ENCODE peak calls at places on chromosomes 13 and 19, in seven cellular contexts. One of them, this sample, is unnamed.

GRCh38 chr19:53086949-53087348 is 16.3 kb downstream of the ZNF160 start:
- DNase-seq in ELF-1: no peak
- DNase-seq in stimulated activated CD8-positive, alpha-beta memory T cell treated with anti-CD3 and anti-CD28 coated beads, Interleukin-15, amount 100 ng/mL, for 1 hour: no peak
- DNase-seq in NCI-H1694 treated with DMSO at 0.1 percent for 48 hours: no peak
- DNase-seq in AG10803: peak; percentile 23
- DNase-seq in HCEC 1CT: no peak
- DNase-seq in cardiac fibroblast: peak; percentile 86
- DNase-seq in this sample: peak; percentile 6

GRCh38 chr13:40190656-40191100 is 475.8 kb downstream of the FOXO1 start:
- DNase-seq in ELF-1: peak; percentile 68
- DNase-seq in stimulated activated CD8-positive, alpha-beta memory T cell treated with anti-CD3 and anti-CD28 coated beads, Interleukin-15, amount 100 ng/mL, for 1 hour: no peak
- DNase-seq in NCI-H1694 treated with DMSO at 0.1 percent for 48 hours: peak; percentile 73
- DNase-seq in AG10803: peak; percentile 57
- DNase-seq in HCEC 1CT: peak; percentile 39
- DNase-seq in cardiac fibroblast: peak; percentile 80
- DNase-seq in this sample: peak; percentile 82

GRCh38 chr13:112693831-112694497 is 4.1 kb downstream of the ATP11A start:
- DNase-seq in ELF-1: peak; percentile 42
- DNase-seq in stimulated activated CD8-positive, alpha-beta memory T cell treated with anti-CD3 and anti-CD28 coated beads, Interleukin-15, amount 100 ng/mL, for 1 hour: no peak
- DNase-seq in NCI-H1694 treated with DMSO at 0.1 percent for 48 hours: no peak
- DNase-seq in AG10803: peak; percentile 83
- DNase-seq in HCEC 1CT: peak; percentile 36
- DNase-seq in cardiac fibroblast: peak; percentile 79
- DNase-seq in this sample: peak; percentile 84

GRCh38 chr13:114001331-114002008 is 27.6 kb upstream of the C13orf46 start:
- DNase-seq in ELF-1: no peak
- DNase-seq in stimulated activated CD8-positive, alpha-beta memory T cell treated with anti-CD3 and anti-CD28 coated beads, Interleukin-15, amount 100 ng/mL, for 1 hour: no peak
- DNase-seq in NCI-H1694 treated with DMSO at 0.1 percent for 48 hours: no peak
- DNase-seq in AG10803: no peak
- DNase-seq in HCEC 1CT: no peak
- DNase-seq in cardiac fibroblast: no peak
- DNase-seq in this sample: no peak

GRCh38 chr19:45781282-45782161 is 768 bp downstream of the DMPK start:
- DNase-seq in ELF-1: no peak
- DNase-seq in stimulated activated CD8-positive, alpha-beta memory T cell treated with anti-CD3 and anti-CD28 coated beads, Interleukin-15, amount 100 ng/mL, for 1 hour: no peak
- DNase-seq in NCI-H1694 treated with DMSO at 0.1 percent for 48 hours: peak; percentile 16
- DNase-seq in AG10803: no peak
- DNase-seq in HCEC 1CT: peak; percentile 15
- DNase-seq in cardiac fibroblast: no peak
- DNase-seq in this sample: no peak

GRCh38 chr19:43619262-43620060 is at the start of gene ZNF428:
- DNase-seq in ELF-1: peak; percentile 99
- DNase-seq in stimulated activated CD8-positive, alpha-beta memory T cell treated with anti-CD3 and anti-CD28 coated beads, Interleukin-15, amount 100 ng/mL, for 1 hour: peak; percentile 56
- DNase-seq in NCI-H1694 treated with DMSO at 0.1 percent for 48 hours: peak; percentile 87
- DNase-seq in AG10803: peak; percentile 86
- DNase-seq in HCEC 1CT: peak; percentile 79
- DNase-seq in cardiac fibroblast: peak; percentile 89
- DNase-seq in this sample: peak; percentile 87

GRCh38 chr19:812049-812816 is 9.5 kb downstream of the PLPPR3 start:
- DNase-seq in ELF-1: no peak
- DNase-seq in stimulated activated CD8-positive, alpha-beta memory T cell treated with anti-CD3 and anti-CD28 coated beads, Interleukin-15, amount 100 ng/mL, for 1 hour: no peak
- DNase-seq in NCI-H1694 treated with DMSO at 0.1 percent for 48 hours: no peak
- DNase-seq in AG10803: no peak
- DNase-seq in HCEC 1CT: no peak
- DNase-seq in cardiac fibroblast: no peak
- DNase-seq in this sample: no peak

GRCh38 chr13:41268764-41269163 is 5.4 kb upstream of the MTRF1 start:
- DNase-seq in ELF-1: peak; percentile 23
- DNase-seq in stimulated activated CD8-positive, alpha-beta memory T cell treated with anti-CD3 and anti-CD28 coated beads, Interleukin-15, amount 100 ng/mL, for 1 hour: no peak
- DNase-seq in NCI-H1694 treated with DMSO at 0.1 percent for 48 hours: no peak
- DNase-seq in AG10803: no peak
- DNase-seq in HCEC 1CT: no peak
- DNase-seq in cardiac fibroblast: peak; percentile 56
- DNase-seq in this sample: no peak

GRCh38 chr13:61463027-61463426 is 47.4 kb upstream of the PCDH20 start:
- DNase-seq in ELF-1: no peak
- DNase-seq in stimulated activated CD8-positive, alpha-beta memory T cell treated with anti-CD3 and anti-CD28 coated beads, Interleukin-15, amount 100 ng/mL, for 1 hour: no peak
- DNase-seq in NCI-H1694 treated with DMSO at 0.1 percent for 48 hours: no peak
- DNase-seq in AG10803: no peak
- DNase-seq in HCEC 1CT: no peak
- DNase-seq in cardiac fibroblast: no peak
- DNase-seq in this sample: no peak

GRCh38 chr19:17209126-17210036 is 5.8 kb upstream of the USE1 start:
- DNase-seq in ELF-1: peak; percentile 99
- DNase-seq in stimulated activated CD8-positive, alpha-beta memory T cell treated with anti-CD3 and anti-CD28 coated beads, Interleukin-15, amount 100 ng/mL, for 1 hour: no peak
- DNase-seq in NCI-H1694 treated with DMSO at 0.1 percent for 48 hours: no peak
- DNase-seq in AG10803: peak; percentile 23
- DNase-seq in HCEC 1CT: no peak
- DNase-seq in cardiac fibroblast: peak; percentile 45
- DNase-seq in this sample: no peak

GRCh38 chr19:18290250-18291018 is 9.0 kb upstream of the JUND start:
- DNase-seq in ELF-1: no peak
- DNase-seq in stimulated activated CD8-positive, alpha-beta memory T cell treated with anti-CD3 and anti-CD28 coated beads, Interleukin-15, amount 100 ng/mL, for 1 hour: peak; percentile 68
- DNase-seq in NCI-H1694 treated with DMSO at 0.1 percent for 48 hours: no peak
- DNase-seq in AG10803: no peak
- DNase-seq in HCEC 1CT: no peak
- DNase-seq in cardiac fibroblast: no peak
- DNase-seq in this sample: peak; percentile 40

GRCh38 chr13:45681101-45681500 is 21.0 kb upstream of the CBY2 start:
- DNase-seq in ELF-1: no peak
- DNase-seq in stimulated activated CD8-positive, alpha-beta memory T cell treated with anti-CD3 and anti-CD28 coated beads, Interleukin-15, amount 100 ng/mL, for 1 hour: no peak
- DNase-seq in NCI-H1694 treated with DMSO at 0.1 percent for 48 hours: no peak
- DNase-seq in AG10803: peak; percentile 87
- DNase-seq in HCEC 1CT: no peak
- DNase-seq in cardiac fibroblast: no peak
- DNase-seq in this sample: no peak

GRCh38 chr19:29579308-29579910 is 26.7 kb upstream of the POP4 start:
- DNase-seq in ELF-1: no peak
- DNase-seq in stimulated activated CD8-positive, alpha-beta memory T cell treated with anti-CD3 and anti-CD28 coated beads, Interleukin-15, amount 100 ng/mL, for 1 hour: no peak
- DNase-seq in NCI-H1694 treated with DMSO at 0.1 percent for 48 hours: no peak
- DNase-seq in AG10803: no peak
- DNase-seq in HCEC 1CT: no peak
- DNase-seq in cardiac fibroblast: no peak
- DNase-seq in this sample: no peak

GRCh38 chr19:5975388-5975728 is 2.6 kb downstream of the RANBP3 start:
- DNase-seq in ELF-1: no peak
- DNase-seq in stimulated activated CD8-positive, alpha-beta memory T cell treated with anti-CD3 and anti-CD28 coated beads, Interleukin-15, amount 100 ng/mL, for 1 hour: no peak
- DNase-seq in NCI-H1694 treated with DMSO at 0.1 percent for 48 hours: no peak
- DNase-seq in AG10803: no peak
- DNase-seq in HCEC 1CT: no peak
- DNase-seq in cardiac fibroblast: no peak
- DNase-seq in this sample: no peak